ENCODE peak calls at places on chromosomes 4 and X, in four cellular contexts. L is naive B cell, R is Peyer's patch, I is GM03348. T is an unnamed sample.
A peak's percentile ranks its signal among the peaks of the same experiment; 100 is the strongest.

GRCh38 chr4:189843392-189844009 is 97.2 kb upstream of the FRG1 start:
- DNase-seq in L (no peak), R (no peak), I (no peak), T (no peak)

GRCh38 chr4:56979674-56980073 is 978 bp downstream of the POLR2B start:
- DNase-seq in I (no peak), R (peak; percentile 53), L (peak; percentile 9), T (no peak)

GRCh38 chrX:68988865-68989264 is 160.0 kb downstream of the EFNB1 start:
- DNase-seq in R (no peak), I (no peak), L (no peak), T (no peak)

GRCh38 chr4:24850669-24851068 is 55.3 kb downstream of the SOD3 start:
- DNase-seq in I (peak; percentile 85), L (no peak), R (no peak), T (no peak)

GRCh38 chrX:13688772-13689518 is at the start of gene RAB9A:
- DNase-seq in I (peak; percentile 93), L (peak; percentile 71), R (peak; percentile 90), T (peak; percentile 86)

GRCh38 chr4:139210486-139210885 is 33.5 kb upstream of the ELF2 start:
- DNase-seq in I (no peak), R (no peak), L (no peak), T (no peak)

GRCh38 chr4:119627267-119628190 is 1.1 kb downstream of the PDE5A start:
- DNase-seq in L (peak; percentile 46), I (peak; percentile 92), R (peak; percentile 81), T (peak; percentile 53)

GRCh38 chr4:52545099-52546069 is 113.7 kb downstream of the USP46 start:
- DNase-seq in L (peak; percentile 24), I (peak; percentile 87), R (peak; percentile 76), T (peak; percentile 71)

GRCh38 chr4:153318696-153319320 is 25.7 kb upstream of the MND1 start:
- DNase-seq in I (peak; percentile 82), L (peak; percentile 29), R (no peak), T (no peak)

GRCh38 chr4:77586953-77587383 is 18.7 kb upstream of the CXCL13 start:
- DNase-seq in I (peak; percentile 55), R (no peak), L (peak; percentile 24), T (no peak)

GRCh38 chr4:105896461-105896939 is 1.2 kb downstream of the NPNT start:
- DNase-seq in I (no peak), R (peak; percentile 79), L (no peak), T (no peak)

GRCh38 chr4:36844448-36844847 is 400.1 kb upstream of the NWD2 start:
- DNase-seq in R (no peak), L (no peak), I (no peak), T (no peak)